ENCODE peak calls at places on chromosomes 1 and 21, in four cellular contexts. Z is effector CD8-positive, alpha-beta T cell; J is globus pallidus; C is heart left ventricle. Y is an unnamed sample.

GRCh38 chr21:31837613-31838390 is 35.0 kb upstream of the HUNK start:
- DNase-seq in Z (no peak), J (peak; percentile 26), C (no peak), Y (peak; percentile 68)

GRCh38 chr1:208369050-208369449 is 124.9 kb upstream of the PLXNA2 start:
- DNase-seq in Z (no peak), J (no peak), C (no peak), Y (no peak)

GRCh38 chr1:156198831-156199349 is 5.0 kb downstream of the SLC25A44 start:
- DNase-seq in Z (no peak), J (no peak), C (no peak), Y (no peak)

GRCh38 chr1:8816831-8817412 is 518 bp downstream of the RERE start:
- DNase-seq in Z (peak; percentile 17), J (peak; percentile 48), C (peak; percentile 41), Y (peak; percentile 60)

GRCh38 chr1:243438815-243439214 is 183.0 kb downstream of the SDCCAG8 start:
- DNase-seq in Z (no peak), J (no peak), C (no peak), Y (no peak)

GRCh38 chr1:6794164-6794563 is 8.9 kb downstream of the CAMTA1 start:
- DNase-seq in Z (no peak), J (peak; percentile 52), C (no peak), Y (peak; percentile 56)

GRCh38 chr1:244209955-244210354 is 158.9 kb downstream of the ZBTB18 start:
- DNase-seq in Z (no peak), J (no peak), C (no peak), Y (no peak)

GRCh38 chr1:160826546-160826945 is 30.6 kb downstream of the LY9 start:
- DNase-seq in Z (no peak), J (no peak), C (no peak), Y (no peak)

GRCh38 chr1:115062542-115063004 is 26.7 kb downstream of the TSPAN2 start:
- DNase-seq in Z (peak; percentile 77), J (no peak), C (peak; percentile 50), Y (no peak)

GRCh38 chr1:203090667-203091320 is 5.0 kb upstream of the MYOG start:
- DNase-seq in Z (no peak), J (no peak), C (no peak), Y (no peak)

GRCh38 chr1:68329096-68329835 is 96.9 kb upstream of the WLS start:
- DNase-seq in Z (no peak), J (no peak), C (no peak), Y (no peak)

GRCh38 chr1:225460737-225461532 is 33.1 kb upstream of the LBR start:
- DNase-seq in Z (no peak), J (no peak), C (no peak), Y (no peak)

GRCh38 chr1:234998174-234998741 is 130.4 kb downstream of the TOMM20 start:
- DNase-seq in Z (no peak), J (no peak), C (peak; percentile 79), Y (no peak)